ENCODE peak calls at places on chromosomes 13 and 19, in ten cellular contexts. W, L, G, E, Q, U, T, V, S and M are unnamed samples.

GRCh38 chr19:47419789-47420188 is 462 bp upstream of the MEIS3 start:
- DNase-seq in U (no peak), W (no peak), V (no peak), S (no peak), L (no peak), T (no peak), Q (no peak), E (no peak), G (no peak), M (no peak)

GRCh38 chr13:95235944-95236343 is 65.3 kb downstream of the ABCC4 start:
- DNase-seq in W (no peak), Q (no peak), V (no peak), U (no peak), T (no peak), E (no peak), G (no peak), S (no peak), L (no peak), M (no peak)

GRCh38 chr19:35272122-35272715 is 3.5 kb downstream of the USF2 start:
- DNase-seq in V (peak), U (no peak), S (no peak), E (no peak), G (peak), Q (no peak), W (no peak), T (no peak), L (no peak), M (no peak)

GRCh38 chr19:16778796-16779411 is 50.3 kb upstream of the SIN3B start:
- DNase-seq in L (peak), V (peak), W (peak), T (peak), S (peak), E (peak), Q (no peak), U (no peak), G (no peak), M (peak)

GRCh38 chr13:100550433-100550832 is 38.2 kb downstream of the GGACT start:
- DNase-seq in G (peak), V (no peak), E (peak), S (peak), Q (no peak), W (peak), L (peak), U (no peak), T (no peak), M (no peak)

GRCh38 chr13:43156916-43157315 is 133.5 kb downstream of the DNAJC15 start:
- DNase-seq in E (peak), T (no peak), G (no peak), V (no peak), W (peak), Q (peak), S (no peak), L (no peak), U (no peak), M (no peak)

GRCh38 chr19:34041922-34042521 is 130.3 kb upstream of the LSM14A start:
- DNase-seq in L (peak), S (peak), V (peak), T (peak), Q (no peak), E (no peak), G (peak), U (no peak), W (peak), M (peak)

GRCh38 chr19:46384396-46384795 is 29.0 kb downstream of the CCDC8 start:
- DNase-seq in E (no peak), U (no peak), S (no peak), Q (no peak), L (no peak), W (no peak), G (peak), V (no peak), T (no peak), M (no peak)

GRCh38 chr19:3125900-3126524 is 9.8 kb upstream of the GNA15 start:
- DNase-seq in E (no peak), T (peak), U (no peak), G (peak), W (no peak), L (peak), S (peak), Q (no peak), V (peak), M (peak)

GRCh38 chr13:29716493-29716892 is 121.0 kb upstream of the SLC7A1 start:
- DNase-seq in L (no peak), T (no peak), W (no peak), Q (no peak), E (no peak), U (no peak), V (no peak), G (no peak), S (no peak), M (no peak)

GRCh38 chr19:29483641-29483920 is 42.2 kb upstream of the VSTM2B start:
- DNase-seq in Q (peak), S (no peak), E (no peak), W (no peak), U (no peak), V (no peak), L (no peak), G (no peak), T (no peak), M (no peak)

GRCh38 chr19:18985257-18985656 is 44.2 kb upstream of the HOMER3 start:
- DNase-seq in S (no peak), G (no peak), E (no peak), V (peak), T (no peak), L (no peak), Q (no peak), U (no peak), W (no peak), M (no peak)

GRCh38 chr13:51731759-51732158 is 72.2 kb downstream of the DHRS12 start:
- DNase-seq in G (no peak), S (peak), T (no peak), E (no peak), W (peak), V (peak), U (no peak), Q (no peak), L (no peak), M (no peak)

GRCh38 chr13:80973721-80974120 is 632.8 kb upstream of the SPRY2 start:
- DNase-seq in W (no peak), Q (no peak), L (no peak), G (no peak), V (no peak), U (no peak), E (no peak), S (no peak), T (no peak), M (peak)

GRCh38 chr13:102090532-102090931 is 311.3 kb downstream of the FGF14 start:
- DNase-seq in Q (no peak), U (no peak), G (no peak), V (no peak), W (no peak), E (no peak), L (no peak), T (no peak), S (no peak), M (no peak)

GRCh38 chr19:7869453-7869909 is 4.7 kb downstream of the PRR36 start:
- DNase-seq in W (no peak), L (peak), V (peak), U (peak), Q (no peak), S (no peak), E (no peak), G (peak), T (no peak), M (peak)

GRCh38 chr13:114146629-114147028 is 14.2 kb upstream of the RASA3 start:
- DNase-seq in E (no peak), V (no peak), T (peak), Q (no peak), G (no peak), U (no peak), W (no peak), S (no peak), L (no peak), M (no peak)
- TF ChIP-seq CTCF in E (no peak), V (no peak), T (peak), Q (no peak), G (no peak), U (no peak), W (peak), S (peak), L (no peak), M (no peak)

GRCh38 chr13:20462921-20463320 is 62.7 kb downstream of the CRYL1 start:
- DNase-seq in L (no peak), V (no peak), E (no peak), G (no peak), W (no peak), S (no peak), T (no peak), Q (peak), U (no peak), M (no peak)
- TF ChIP-seq CTCF in L (no peak), V (no peak), E (no peak), G (peak), W (no peak), S (no peak), T (no peak), Q (no peak), U (no peak), M (no peak)

GRCh38 chr19:5782322-5782721 is 2.2 kb downstream of the PRR22 start:
- DNase-seq in U (no peak), Q (no peak), S (no peak), W (no peak), L (no peak), T (no peak), G (no peak), E (no peak), V (no peak), M (no peak)
- TF ChIP-seq CTCF in U (no peak), Q (no peak), S (no peak), W (no peak), L (no peak), T (no peak), G (no peak), E (no peak), V (no peak), M (no peak)

GRCh38 chr19:48818234-48818823 is 7.5 kb upstream of the BCAT2 start:
- DNase-seq in Q (no peak), U (no peak), G (no peak), E (no peak), W (no peak), L (no peak), T (no peak), V (no peak), S (no peak), M (no peak)

GRCh38 chr19:48814895-48815294 is 4.1 kb upstream of the BCAT2 start:
- DNase-seq in W (no peak), E (no peak), Q (no peak), V (no peak), U (no peak), G (no peak), L (no peak), T (no peak), S (no peak), M (no peak)

GRCh38 chr19:48817585-48818124 is 6.8 kb upstream of the BCAT2 start:
- DNase-seq in Q (no peak), S (no peak), G (no peak), L (no peak), V (no peak), E (no peak), T (no peak), W (no peak), U (no peak), M (no peak)

GRCh38 chr19:48813123-48813911 is 2.5 kb upstream of the BCAT2 start:
- DNase-seq in G (no peak), U (no peak), T (no peak), E (no peak), Q (no peak), S (no peak), W (no peak), V (peak), L (no peak), M (no peak)

GRCh38 chr19:48815870-48816501 is 5.2 kb upstream of the BCAT2 start:
- DNase-seq in V (no peak), E (peak), L (no peak), G (no peak), S (no peak), T (peak), W (no peak), Q (no peak), U (peak), M (peak)
- TF ChIP-seq CTCF in V (no peak), E (no peak), L (no peak), G (no peak), S (no peak), T (peak), W (no peak), Q (no peak), U (peak), M (no peak)

GRCh38 chr13:23709521-23709920 is 139.3 kb downstream of the TNFRSF19 start:
- DNase-seq in L (no peak), V (no peak), U (no peak), E (no peak), T (no peak), W (no peak), G (peak), Q (no peak), S (no peak), M (no peak)
- TF ChIP-seq CTCF in L (no peak), V (no peak), U (no peak), E (no peak), T (no peak), W (peak), G (peak), Q (no peak), S (no peak), M (no peak)

DNA sequence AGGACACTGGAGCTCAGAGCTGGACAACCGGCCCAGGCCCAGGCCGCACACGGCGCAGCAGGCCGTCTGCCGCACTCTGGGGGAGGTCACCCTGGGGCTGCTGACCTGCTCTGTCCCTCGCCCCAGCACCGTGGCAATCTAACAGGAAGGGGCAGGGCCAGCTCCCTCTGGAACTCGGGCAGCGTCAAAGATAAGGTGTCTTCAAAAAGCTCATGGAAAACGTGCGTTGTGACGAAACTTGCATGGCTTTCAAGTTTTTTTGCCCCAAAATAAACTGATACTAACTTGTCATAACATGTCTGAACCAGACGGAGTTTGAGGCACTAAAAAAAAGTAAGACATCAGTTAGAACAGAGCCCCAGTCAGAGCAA is 12.2 kb upstream of the ATP8B3 start:
- DNase-seq in S (no peak), T (no peak), G (no peak), W (no peak), Q (no peak), E (no peak), V (no peak), U (no peak), L (no peak), M (no peak)
- TF ChIP-seq CTCF in S (no peak), T (no peak), G (no peak), W (no peak), Q (no peak), E (no peak), V (no peak), U (no peak), L (no peak), M (no peak)